ENCODE peak calls at places on chromosomes 3 and 15, in six cellular contexts. B is right atrium auricular region, A is uterus, J is hepatocyte, U is tibial nerve, S is GM12878. G is an unnamed sample.

GRCh38 chr3:150346956-150347863 is 60.9 kb upstream of the TSC22D2 start:
- DNase-seq in S (no peak), A (no peak), U (no peak), J (no peak), B (no peak), G (no peak)

GRCh38 chr3:108221403-108221802 is 821 bp downstream of the IFT57 start:
- DNase-seq in A (no peak), U (no peak), B (no peak), S (no peak), J (no peak), G (no peak)

GRCh38 chr3:87702600-87702999 is 356.2 kb downstream of the CGGBP1 start:
- DNase-seq in S (no peak), J (no peak), B (no peak), U (no peak), A (no peak), G (no peak)

GRCh38 chr3:48847053-48847585 is 555 bp downstream of the PRKAR2A start:
- DNase-seq in J (peak; percentile 82), B (peak; percentile 86), A (peak; percentile 76), U (peak; percentile 46), S (no peak), G (peak; percentile 83)

GRCh38 chr15:88243895-88244787 is 12.4 kb downstream of the NTRK3 start:
- DNase-seq in S (no peak), U (peak; percentile 27), J (peak; percentile 40), A (no peak), B (no peak), G (no peak)

GRCh38 chr3:50674349-50675178 is at the start of gene DOCK3:
- DNase-seq in U (no peak), J (peak; percentile 92), B (peak; percentile 52), S (no peak), A (no peak), G (no peak)

GRCh38 chr15:40737048-40737447 is 18.0 kb downstream of the RMDN3 start:
- DNase-seq in A (no peak), B (no peak), U (no peak), S (no peak), J (no peak), G (peak; percentile 19)

GRCh38 chr3:7166460-7166859 is 305.5 kb downstream of the GRM7 start:
- DNase-seq in A (no peak), J (no peak), U (no peak), S (no peak), B (no peak), G (no peak)

GRCh38 chr3:155646554-155647189 is 98.2 kb downstream of the PLCH1 start:
- DNase-seq in S (no peak), A (no peak), J (no peak), U (no peak), B (no peak), G (no peak)

GRCh38 chr15:88580532-88580931 is 34.1 kb upstream of the DET1 start:
- DNase-seq in B (no peak), S (no peak), A (no peak), U (no peak), J (no peak), G (no peak)

GRCh38 chr3:51719413-51720025 is 12.7 kb downstream of the GRM2 start:
- DNase-seq in A (no peak), J (no peak), U (no peak), B (no peak), S (no peak), G (no peak)
- TF ChIP-seq CTCF in A (no peak), J (no peak), U (no peak), B (peak; percentile 4), S (no peak), G (peak; percentile 44)

DNA sequence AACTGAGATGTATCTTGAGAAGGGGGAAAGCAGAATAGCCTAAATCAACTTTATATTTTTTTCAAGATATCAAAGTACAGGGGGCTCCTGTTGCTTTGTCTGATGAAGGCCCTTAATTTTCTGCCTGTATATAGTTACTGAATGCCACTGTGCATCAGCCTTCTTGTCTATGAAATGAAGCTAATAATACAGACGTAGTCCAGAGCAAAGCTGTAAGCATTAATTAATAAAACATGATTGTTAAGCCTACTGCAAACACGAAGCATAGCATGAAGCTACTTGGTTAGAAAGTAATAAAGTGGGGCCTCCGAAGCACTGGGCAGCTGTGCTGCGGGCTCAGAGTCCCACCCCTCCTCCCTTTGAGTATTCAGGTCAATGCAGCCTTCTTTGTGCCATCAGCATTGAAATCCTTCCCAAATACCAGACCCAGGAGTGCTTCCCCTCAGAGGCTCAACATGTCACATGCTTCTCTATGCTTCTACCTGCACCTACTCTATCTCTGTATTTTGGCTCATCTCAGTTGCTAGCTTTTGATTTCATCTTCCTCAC is 1112.7 kb downstream of the IGSF11 start:
- DNase-seq in J (no peak), U (no peak), S (no peak), A (no peak), B (no peak), G (no peak)
- H3K4me3 ChIP-seq in J (no peak overlapping the region), U (no peak overlapping the region), S (no peak overlapping the region), A (no peak overlapping the region), B (no peak overlapping the region), G (no peak overlapping the region)

GRCh38 chr3:195080125-195080524 is 190.8 kb downstream of the XXYLT1 start:
- DNase-seq in S (no peak), A (no peak), B (no peak), J (no peak), U (no peak), G (no peak)

GRCh38 chr3:195080571-195081141 is 190.3 kb downstream of the XXYLT1 start:
- DNase-seq in S (no peak), B (no peak), J (no peak), A (no peak), U (no peak), G (no peak)

GRCh38 chr3:195082811-195083210 is 188.1 kb downstream of the XXYLT1 start:
- DNase-seq in B (no peak), U (no peak), J (no peak), A (no peak), S (no peak), G (peak; percentile 19)

GRCh38 chr3:195079636-195080035 is 191.3 kb downstream of the XXYLT1 start:
- DNase-seq in S (no peak), J (no peak), A (no peak), U (no peak), B (no peak), G (no peak)

DNA sequence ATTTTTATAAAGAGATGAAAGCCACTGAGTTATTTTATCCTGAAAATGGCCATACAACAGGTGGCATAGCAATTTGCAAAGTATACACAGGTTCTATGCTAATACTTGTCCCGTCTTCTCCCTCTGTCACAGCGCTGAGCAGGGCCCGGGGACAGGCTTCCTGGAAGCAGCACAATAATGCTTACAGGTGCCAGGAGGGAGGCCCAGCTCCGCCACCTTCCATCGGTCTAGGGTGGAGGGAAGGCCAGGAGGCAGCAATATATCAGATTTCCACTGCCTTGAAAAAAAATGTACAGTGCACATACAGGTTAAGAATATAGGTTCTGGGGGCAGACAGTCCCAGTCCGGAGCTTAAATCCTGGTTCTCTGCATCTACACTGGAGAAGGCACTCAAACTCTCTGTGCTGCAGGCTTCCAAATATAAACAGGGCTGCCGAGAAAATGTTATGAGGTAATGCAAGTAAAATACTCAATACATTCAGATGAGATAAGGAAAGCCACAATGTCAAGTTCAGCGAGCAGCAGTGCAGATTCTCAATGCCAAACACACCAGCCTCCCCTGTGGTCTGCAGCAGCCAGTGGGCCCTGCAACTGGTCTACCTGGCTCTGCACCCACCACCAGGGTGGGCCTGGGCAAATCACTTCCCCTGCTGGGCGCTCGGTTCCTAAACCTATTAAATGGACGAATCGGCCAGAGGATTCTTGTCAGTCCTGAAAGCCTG is 189.6 kb downstream of the XXYLT1 start:
- DNase-seq in B (no peak), J (no peak), S (no peak), A (no peak), U (no peak), G (no peak)
- H3K4me1 ChIP-seq in B (peaks cover 46% of the 10 kb centered on the region), J (peaks cover 15% of the 10 kb centered on the region), S (peaks cover 8% of the 10 kb centered on the region), A (no peaks in the 10 kb centered on the region), U (peaks cover 8% of the 10 kb centered on the region), G (no peaks in the 10 kb centered on the region)

DNA sequence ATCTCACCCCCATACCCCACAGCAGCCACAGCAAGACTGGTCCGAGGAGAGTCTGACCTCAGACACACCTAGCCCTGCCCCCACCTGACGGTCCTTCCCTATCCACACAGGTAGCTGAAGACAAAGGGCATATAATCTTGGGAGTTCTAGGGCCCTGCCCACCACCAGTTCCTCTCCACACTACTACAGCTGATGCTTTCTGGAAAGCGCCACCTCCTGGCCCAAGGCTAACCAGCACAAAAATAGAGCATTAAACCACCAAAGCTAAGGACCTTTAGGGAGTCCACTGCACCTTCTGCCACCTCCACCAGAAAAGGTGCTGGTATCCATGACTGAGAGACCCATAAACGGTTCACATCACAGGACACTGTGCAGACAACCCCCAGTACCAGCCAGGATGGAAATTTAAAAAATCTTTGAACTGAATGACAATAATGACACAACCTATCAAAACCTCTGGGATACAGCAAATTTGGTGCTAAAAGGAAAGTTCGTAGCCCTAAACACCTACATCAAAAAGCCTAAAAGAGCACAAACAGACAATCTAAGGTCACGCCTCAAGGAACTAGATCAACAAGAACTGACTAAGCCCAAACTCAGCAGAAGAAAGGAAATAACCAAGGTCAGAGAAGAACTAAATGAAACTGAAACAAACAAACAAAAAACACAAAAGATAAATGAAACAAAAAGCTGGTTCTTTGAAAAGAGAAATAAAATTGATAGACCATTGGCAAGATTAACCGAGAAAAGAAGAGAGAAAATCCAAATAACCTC is 122.1 kb upstream of the TPRG1 start:
- DNase-seq in B (no peak), A (no peak), U (no peak), S (no peak), J (no peak), G (no peak)
- TF ChIP-seq CTCF in B (no peak), A (no peak), U (no peak), S (peak; percentile 13), J (no peak), G (no peak)

GRCh38 chr15:78265752-78266224 is 1.4 kb downstream of the DNAJA4 start:
- DNase-seq in A (no peak), S (no peak), U (no peak), B (no peak), J (peak; percentile 16), G (no peak)
- H3K4me3 ChIP-seq in A (no peak overlapping the region), S (peak overlapping the region; percentile 59), U (no peak overlapping the region), B (peak overlapping the region; percentile 61), J (no peak overlapping the region), G (no peak overlapping the region)

GRCh38 chr15:63765338-63765737 is 68.4 kb downstream of the HERC1 start:
- DNase-seq in J (no peak), U (no peak), A (no peak), S (no peak), B (no peak), G (no peak)
- H3K4me1 ChIP-seq in J (no peaks in the 10 kb centered on the region), U (peaks cover 25% of the 10 kb centered on the region), A (no peaks in the 10 kb centered on the region), S (peaks cover 10% of the 10 kb centered on the region), B (peaks cover 20% of the 10 kb centered on the region), G (peaks cover 12% of the 10 kb centered on the region)

GRCh38 chr3:119913021-119913420 is 131.1 kb downstream of the NR1I2 start:
- DNase-seq in J (no peak), A (no peak), S (no peak), U (no peak), B (no peak), G (no peak)
- TF ChIP-seq CTCF in J (no peak), A (no peak), S (no peak), U (no peak), B (no peak), G (no peak)